ENCODE peak calls at places on chromosomes 13 and 19, in nine cellular contexts. Z is K562, E is GM12891, X is breast epithelium, U is prostate gland, K is transverse colon, B is suprapubic skin, I is stomach, Y is endothelial cell of umbilical vein. J is an unnamed sample.

GRCh38 chr19:38849746-38850230 is at the start of gene HNRNPL:
- DNase-seq in Z (peak; percentile 97), E (peak; percentile 84), X (peak; percentile 100), U (no peak), K (peak; percentile 99), B (peak; percentile 100), I (peak; percentile 99), Y (no peak), J (no peak)

GRCh38 chr13:90230311-90230710 is 1117.2 kb upstream of the MIR17HG start:
- DNase-seq in Z (no peak), E (no peak), X (no peak), U (no peak), K (no peak), B (no peak), I (no peak), Y (no peak), J (no peak)

GRCh38 chr19:11624064-11624463 is 26.8 kb downstream of the ZNF627 start:
- DNase-seq in Z (no peak), E (no peak), X (no peak), U (no peak), K (no peak), B (no peak), I (no peak), Y (no peak), J (no peak)

GRCh38 chr19:56840452-56841193 is at the start of the genes PEG3 and ZIM2:
- DNase-seq in Z (no peak), E (no peak), X (peak; percentile 61), U (no peak), K (peak; percentile 48), B (peak; percentile 86), I (no peak), Y (no peak), J (no peak)

GRCh38 chr13:60970736-60971135 is 444.9 kb downstream of the PCDH20 start:
- DNase-seq in Z (no peak), E (no peak), X (no peak), U (no peak), K (no peak), B (no peak), I (no peak), Y (no peak), J (no peak)

GRCh38 chr13:101919541-101920306 is 467.2 kb downstream of the ITGBL1 start:
- DNase-seq in Z (no peak), E (no peak), X (no peak), U (no peak), K (no peak), B (no peak), I (no peak), Y (peak; percentile 38), J (peak; percentile 77)

GRCh38 chr13:59766236-59766635 is 397.5 kb downstream of the DIAPH3 start:
- DNase-seq in Z (no peak), E (no peak), X (no peak), U (no peak), K (no peak), B (no peak), I (no peak), Y (no peak), J (no peak)

GRCh38 chr13:112079696-112080095 is 12.7 kb downstream of the SOX1 start:
- DNase-seq in Z (no peak), E (no peak), X (no peak), U (no peak), K (no peak), B (no peak), I (no peak), Y (no peak), J (no peak)

GRCh38 chr19:7646426-7646700 is 9.5 kb downstream of the STXBP2 start:
- DNase-seq in Z (no peak), E (no peak), X (no peak), U (no peak), K (no peak), B (no peak), I (no peak), Y (no peak), J (no peak)

GRCh38 chr19:7644550-7644877 is 7.6 kb downstream of the STXBP2 start:
- DNase-seq in Z (no peak), E (no peak), X (no peak), U (no peak), K (no peak), B (no peak), I (no peak), Y (no peak), J (no peak)

GRCh38 chr19:7645159-7645558 is 8.2 kb downstream of the STXBP2 start:
- DNase-seq in Z (no peak), E (peak; percentile 8), X (no peak), U (no peak), K (no peak), B (no peak), I (no peak), Y (no peak), J (no peak)

GRCh38 chr19:7647156-7647555 is 10.2 kb downstream of the STXBP2 start:
- DNase-seq in Z (no peak), E (no peak), X (no peak), U (no peak), K (no peak), B (no peak), I (no peak), Y (no peak), J (no peak)

GRCh38 chr19:7645656-7646425 is 8.9 kb downstream of the STXBP2 start:
- DNase-seq in Z (no peak), E (no peak), X (no peak), U (no peak), K (no peak), B (no peak), I (no peak), Y (no peak), J (no peak)
- TF ChIP-seq POLR2AphosphoS5 in Z (no peak), E (no peak), X (no peak), U (no peak), K (no peak), B (no peak), I (no peak), Y (no peak), J (no peak)

DNA sequence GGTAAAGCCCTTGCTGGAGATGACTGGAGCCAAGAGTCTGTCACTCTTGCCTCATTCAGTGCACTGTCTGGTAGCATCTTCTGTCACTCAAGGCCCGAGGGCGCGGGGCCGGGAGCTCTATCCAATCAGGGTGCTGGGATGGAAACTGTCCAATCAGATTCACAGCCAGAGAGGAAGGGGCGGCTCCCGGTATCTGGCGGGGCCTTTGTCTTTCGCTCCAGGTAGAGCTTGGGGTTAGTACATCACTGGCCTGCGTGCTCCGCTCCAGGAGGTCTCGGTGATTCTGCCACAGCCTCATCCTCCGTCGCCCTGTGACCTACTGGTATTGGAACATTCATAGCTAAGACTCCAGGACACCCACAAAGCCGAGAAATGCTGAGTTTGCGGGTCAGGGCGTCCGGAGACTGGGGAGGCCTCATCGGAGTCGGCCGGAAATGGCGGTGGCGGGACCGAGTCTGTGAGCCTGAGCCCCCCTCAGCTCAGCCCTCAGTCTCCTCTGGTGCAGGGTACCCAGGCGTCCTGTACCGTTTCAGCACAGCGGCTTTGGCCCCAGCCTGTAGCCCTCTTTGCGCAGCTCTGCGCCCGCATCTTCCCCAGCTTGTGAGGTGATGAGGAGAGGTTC is 20.6 kb upstream of the ZNF430 start:
- DNase-seq in Z (peak; percentile 71), E (peak; percentile 71), X (peak; percentile 92), U (peak; percentile 59), K (peak; percentile 73), B (peak; percentile 90), I (peak; percentile 53), Y (peak; percentile 12), J (peak; percentile 98)
- TF ChIP-seq POLR2AphosphoS5 in Z (no peak), E (no peak), X (no peak), U (peak; percentile 67), K (no peak), B (no peak), I (no peak), Y (no peak), J (peak; percentile 97)

GRCh38 chr13:99064624-99065249 is 86.9 kb upstream of the DOCK9 start:
- DNase-seq in Z (no peak), E (no peak), X (no peak), U (no peak), K (no peak), B (no peak), I (no peak), Y (no peak), J (no peak)

GRCh38 chr13:99066219-99066618 is 88.4 kb upstream of the DOCK9 start:
- DNase-seq in Z (no peak), E (no peak), X (no peak), U (no peak), K (no peak), B (no peak), I (no peak), Y (no peak), J (no peak)

GRCh38 chr13:99065250-99066015 is 87.6 kb upstream of the DOCK9 start:
- DNase-seq in Z (no peak), E (no peak), X (no peak), U (no peak), K (no peak), B (no peak), I (no peak), Y (no peak), J (no peak)

GRCh38 chr13:99063952-99064351 is 86.1 kb upstream of the DOCK9 start:
- DNase-seq in Z (no peak), E (no peak), X (no peak), U (no peak), K (no peak), B (no peak), I (no peak), Y (peak; percentile 53), J (no peak)

DNA sequence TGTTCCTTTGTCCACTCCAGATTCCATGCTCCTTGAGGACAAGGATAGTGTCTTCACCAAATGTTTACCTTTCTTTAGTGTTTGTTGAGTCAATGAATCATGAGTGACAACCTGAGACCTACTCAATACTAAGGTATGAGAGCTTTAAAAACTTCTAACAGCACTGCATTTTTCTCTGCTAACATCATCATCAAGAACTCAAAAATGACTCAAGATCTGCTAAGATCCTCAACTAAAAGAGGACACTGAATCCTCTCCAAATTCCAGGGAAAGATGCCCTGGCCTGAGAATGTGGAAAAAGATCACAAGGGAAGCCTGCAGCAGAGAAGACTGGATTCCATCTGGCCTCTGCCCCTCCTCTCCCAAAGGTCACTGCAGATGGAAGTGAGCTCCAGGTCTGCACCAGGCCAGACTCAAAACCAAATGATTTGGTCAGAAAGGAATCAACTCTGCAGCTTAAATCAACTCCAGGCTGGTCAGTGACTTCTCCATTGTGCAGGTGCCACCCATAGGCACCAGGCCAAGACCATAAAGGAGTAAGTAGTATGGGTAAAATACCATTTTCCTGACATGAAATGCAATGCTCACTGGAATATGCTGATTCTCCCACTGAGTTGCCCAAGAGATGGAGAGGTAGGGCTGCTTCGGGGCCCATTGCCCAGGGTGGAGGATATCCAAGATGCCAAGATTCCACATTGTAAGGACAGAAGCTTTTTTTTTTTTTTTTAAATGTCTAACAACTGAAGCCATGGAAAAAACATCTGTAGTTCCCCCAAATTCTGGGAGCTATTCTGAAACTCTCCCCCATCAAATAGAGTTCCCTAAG is 89.5 kb upstream of the DOCK9 start:
- DNase-seq in Z (no peak), E (no peak), X (no peak), U (no peak), K (no peak), B (no peak), I (no peak), Y (no peak), J (no peak)
- TF ChIP-seq POLR2AphosphoS5 in Z (no peak), E (no peak), X (no peak), U (no peak), K (no peak), B (no peak), I (no peak), Y (no peak), J (no peak)

DNA sequence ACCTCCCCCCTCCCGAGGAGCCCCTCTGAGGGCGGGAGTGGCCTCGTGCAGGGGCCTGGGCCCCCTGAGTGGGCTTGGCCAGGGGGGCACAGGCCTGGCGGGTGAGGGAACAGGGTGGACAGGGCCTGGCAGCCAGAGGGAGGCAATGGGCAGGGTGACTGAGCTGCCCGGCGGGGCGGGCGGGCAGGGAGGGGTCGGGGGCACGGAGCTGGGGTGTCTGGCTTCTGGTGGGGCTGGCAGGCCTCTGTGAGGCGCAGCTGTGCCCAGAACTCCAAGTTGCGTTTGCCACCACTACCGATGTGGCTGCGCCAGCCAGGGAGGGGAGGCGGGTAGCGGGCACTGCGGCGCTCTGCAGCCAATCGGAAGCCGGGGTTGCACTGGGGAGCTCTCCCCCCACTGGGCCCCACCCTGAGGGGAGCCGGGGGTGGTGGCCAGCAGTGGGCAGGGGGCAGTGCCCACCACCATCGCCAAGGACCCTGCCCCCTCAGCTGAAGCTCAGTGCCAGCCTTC is 7.2 kb downstream of the NFIX start:
- DNase-seq in Z (no peak), E (no peak), X (no peak), U (peak; percentile 79), K (no peak), B (no peak), I (peak; percentile 73), Y (no peak), J (no peak)
- TF ChIP-seq POLR2AphosphoS5 in Z (no peak), E (no peak), X (peak; percentile 15), U (no peak), K (no peak), B (no peak), I (peak; percentile 29), Y (no peak), J (no peak)

J was measured in GM23338.